ENCODE peak calls at places on chromosomes 11 and 22, in four cellular contexts. H is adipocyte, A is PC-3, Z is BE2C. I is an unnamed sample.
A peak's percentile ranks its signal among the peaks of the same experiment; 100 is the strongest.

GRCh38 chr11:71192629-71193028 is 59.7 kb downstream of the SHANK2 start:
- DNase-seq in Z (no peak), H (no peak), A (no peak), I (no peak)

GRCh38 chr11:76166314-76166713 is 40.0 kb downstream of the WNT11 start:
- DNase-seq in A (no peak), H (no peak), Z (no peak), I (no peak)

GRCh38 chr11:110989734-110990133 is 255.8 kb upstream of the POU2AF2 start:
- DNase-seq in A (no peak), Z (no peak), H (peak; percentile 91), I (no peak)

GRCh38 chr22:38014083-38014482 is 29.7 kb upstream of the SOX10 start:
- DNase-seq in A (no peak), H (no peak), Z (no peak), I (no peak)

GRCh38 chr11:45176996-45177395 is 30.6 kb downstream of the PRDM11 start:
- DNase-seq in H (no peak), Z (peak; percentile 48), A (no peak), I (no peak)

GRCh38 chr22:32831571-32831970 is 30.1 kb downstream of the TIMP3 start:
- DNase-seq in Z (no peak), H (no peak), A (no peak), I (no peak)

GRCh38 chr11:60836866-60837510 is 4.9 kb upstream of the CCDC86 start:
- DNase-seq in H (no peak), Z (no peak), A (no peak), I (no peak)

GRCh38 chr11:94521684-94522083 is 9.4 kb downstream of the C11orf97 start:
- DNase-seq in Z (no peak), H (peak; percentile 38), A (peak; percentile 56), I (no peak)

GRCh38 chr11:67261635-67261941 is 4.7 kb upstream of the GRK2 start:
- DNase-seq in H (no peak), A (no peak), Z (no peak), I (no peak)

GRCh38 chr22:34334893-34335292 is 414.6 kb upstream of the LARGE1 start:
- DNase-seq in Z (no peak), H (no peak), A (no peak), I (peak; percentile 7)

GRCh38 chr22:18022851-18023250 is 1.5 kb downstream of the MICAL3 start:
- DNase-seq in H (no peak), Z (no peak), A (peak; percentile 16), I (no peak)
- H3K4me3 ChIP-seq in H (no peak overlapping the region), Z (no peak overlapping the region), A (peak overlapping the region; percentile 81), I (peak overlapping the region; percentile 82)

GRCh38 chr22:49869091-49869830 is 15.6 kb downstream of the ZBED4 start:
- DNase-seq in Z (no peak), A (no peak), H (no peak), I (no peak)

GRCh38 chr22:49872347-49872746 is 18.7 kb downstream of the ZBED4 start:
- DNase-seq in A (no peak), H (no peak), Z (no peak), I (no peak)

GRCh38 chr22:49871482-49871881 is 17.8 kb downstream of the ZBED4 start:
- DNase-seq in Z (no peak), H (no peak), A (peak; percentile 6), I (no peak)

GRCh38 chr22:49867303-49868250 is 13.9 kb downstream of the ZBED4 start:
- DNase-seq in H (no peak), Z (no peak), A (no peak), I (peak; percentile 75)

GRCh38 chr22:49869855-49870712 is 16.4 kb downstream of the ZBED4 start:
- DNase-seq in A (no peak), Z (no peak), H (no peak), I (peak; percentile 87)
- H3K4me3 ChIP-seq in A (no peak overlapping the region), Z (no peak overlapping the region), H (no peak overlapping the region), I (peak overlapping the region; percentile 21)

GRCh38 chr11:355581-356458 is 13.5 kb upstream of the B4GALNT4 start:
- DNase-seq in Z (peak; percentile 68), H (peak; percentile 97), A (peak; percentile 71), I (peak; percentile 72)
- H3K4me3 ChIP-seq in Z (peak overlapping the region; percentile 38), H (peak overlapping the region; percentile 79), A (peak overlapping the region; percentile 58), I (peak overlapping the region; percentile 40)

DNA sequence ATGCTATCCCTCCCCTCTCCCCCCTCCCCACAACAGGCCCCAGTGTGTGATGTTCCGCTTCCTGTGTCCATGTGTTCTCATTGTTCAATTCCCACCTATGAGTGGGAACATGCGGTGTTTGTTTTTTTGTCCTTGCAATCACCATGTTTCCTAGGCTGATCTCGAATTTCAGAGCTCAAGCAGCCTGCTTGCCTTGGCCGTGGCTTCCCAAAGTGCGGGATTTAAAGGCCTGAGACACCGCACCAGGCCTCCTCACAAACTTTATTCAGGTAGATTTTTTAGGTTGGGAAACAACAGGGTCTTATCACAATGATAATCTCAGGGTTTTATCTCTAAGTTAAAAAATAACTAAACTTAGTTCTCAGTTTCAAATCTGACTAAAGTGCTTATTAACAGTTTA is 125.4 kb downstream of the LUZP2 start:
- DNase-seq in H (no peak), Z (no peak), A (no peak), I (no peak)
- H3K4me3 ChIP-seq in H (no peak overlapping the region), Z (no peak overlapping the region), A (no peak overlapping the region), I (no peak overlapping the region)

GRCh38 chr11:86524603-86525352 is 147.6 kb downstream of the ME3 start:
- DNase-seq in Z (no peak), A (peak; percentile 50), H (peak; percentile 59), I (no peak)
- H3K4me3 ChIP-seq in Z (no peak overlapping the region), A (peak overlapping the region; percentile 49), H (no peak overlapping the region), I (no peak overlapping the region)

GRCh38 chr22:19533049-19533626 is 8.9 kb upstream of the CLDN5 start:
- DNase-seq in H (no peak), Z (no peak), A (no peak), I (no peak)

GRCh38 chr22:19537941-19538488 is 13.8 kb upstream of the CLDN5 start:
- DNase-seq in A (no peak), Z (no peak), H (no peak), I (no peak)

GRCh38 chr22:19535001-19535400 is 10.8 kb upstream of the CLDN5 start:
- DNase-seq in H (no peak), A (no peak), Z (no peak), I (peak; percentile 39)

GRCh38 chr22:19533857-19534256 is 9.6 kb upstream of the CLDN5 start:
- DNase-seq in H (no peak), Z (no peak), A (no peak), I (no peak)

DNA sequence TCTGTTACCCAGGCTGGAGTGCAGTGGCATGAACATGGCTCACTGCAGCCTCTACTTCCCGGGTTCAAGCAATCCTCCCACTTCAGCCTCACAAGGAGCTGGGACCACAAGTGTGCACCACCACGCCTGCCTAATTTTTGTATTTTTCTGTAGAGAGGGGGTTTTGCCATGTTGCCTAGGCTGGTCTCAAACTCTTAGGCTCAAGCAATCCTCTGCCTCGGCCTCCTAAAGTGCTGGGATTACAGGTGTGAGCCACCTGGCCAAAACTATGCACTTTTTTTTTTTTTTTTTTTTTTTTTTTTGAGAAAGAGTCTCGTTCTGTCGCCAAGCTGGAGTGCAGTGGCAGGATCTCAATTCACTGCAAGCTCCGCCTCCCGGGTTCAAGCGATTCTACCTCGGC is 12.4 kb upstream of the CLDN5 start:
- DNase-seq in H (no peak), A (no peak), Z (no peak), I (no peak)
- H3K4me3 ChIP-seq in H (no peak overlapping the region), A (no peak overlapping the region), Z (no peak overlapping the region), I (no peak overlapping the region)

DNA sequence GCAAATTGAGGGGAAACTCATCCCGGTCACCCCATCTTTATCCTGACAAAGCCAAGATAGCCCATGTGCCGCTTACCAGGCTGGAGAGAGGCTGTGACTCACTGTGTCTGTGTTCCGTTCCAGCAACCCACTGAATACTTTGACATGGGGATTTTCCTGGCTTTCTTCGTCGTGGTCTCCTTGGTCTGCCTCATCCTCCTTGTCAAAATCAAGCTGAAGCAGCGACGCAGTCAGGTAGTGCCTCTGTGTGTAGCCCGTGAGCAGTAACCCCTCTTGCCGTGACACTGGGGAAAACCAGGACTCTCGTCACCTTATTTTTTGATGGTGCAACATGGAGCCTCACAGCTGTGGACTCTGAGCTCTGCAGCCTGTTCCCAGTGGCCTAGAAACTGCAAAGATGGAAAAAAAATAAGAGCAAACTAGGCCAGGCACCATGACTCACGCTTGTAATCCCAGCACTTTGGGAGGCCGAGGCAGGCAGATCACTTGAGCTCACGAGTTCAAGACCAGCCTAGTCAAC is 16.9 kb downstream of the C22orf31 start:
- DNase-seq in Z (no peak), A (no peak), H (peak; percentile 78), I (no peak)
- H3K4me3 ChIP-seq in Z (no peak overlapping the region), A (no peak overlapping the region), H (peak overlapping the region; percentile 61), I (no peak overlapping the region)

GRCh38 chr11:64292458-64293254 is 1.6 kb downstream of the KCNK4 start:
- DNase-seq in H (no peak), A (no peak), Z (no peak), I (no peak)
- H3K4me3 ChIP-seq in H (peak overlapping the region; percentile 62), A (no peak overlapping the region), Z (no peak overlapping the region), I (no peak overlapping the region)

GRCh38 chr22:30453731-30454510 is 17.9 kb downstream of the SEC14L3 start:
- DNase-seq in A (no peak), H (peak; percentile 36), Z (peak; percentile 28), I (no peak)
- H3K4me3 ChIP-seq in A (no peak overlapping the region), H (no peak overlapping the region), Z (no peak overlapping the region), I (no peak overlapping the region)

I was measured in Jurkat, Clone E6-1.